ENCODE peak calls at places on chromosomes 11 and 22, in five cellular contexts. One of them, this sample, is unnamed.

GRCh38 chr11:61756452-61757212 is 4.2 kb downstream of the MYRF start:
- DNase-seq in hypothalamus: peak
- DNase-seq in T-helper 1 cell: no peak
- DNase-seq in fibroblast of lung: peak
- DNase-seq in HTR-8/SVneo: peak
- DNase-seq in this sample: no peak

GRCh38 chr22:24445481-24446290 is 18.3 kb downstream of the ADORA2A start:
- DNase-seq in hypothalamus: no peak
- DNase-seq in fibroblast of lung: no peak
- DNase-seq in HTR-8/SVneo: no peak
- DNase-seq in T-helper 1 cell: no peak
- DNase-seq in this sample: no peak

GRCh38 chr22:19691721-19692341 is 22.5 kb upstream of the SEPTIN5 start:
- DNase-seq in hypothalamus: no peak
- DNase-seq in HTR-8/SVneo: no peak
- DNase-seq in fibroblast of lung: peak
- DNase-seq in T-helper 1 cell: no peak
- DNase-seq in this sample: no peak

GRCh38 chr11:96366024-96366423 is 23.0 kb upstream of the MAML2 start:
- DNase-seq in fibroblast of lung: no peak
- DNase-seq in HTR-8/SVneo: no peak
- DNase-seq in hypothalamus: no peak
- DNase-seq in T-helper 1 cell: no peak
- DNase-seq in this sample: no peak

GRCh38 chr22:35663371-35663770 is 15.1 kb downstream of the APOL6 start:
- DNase-seq in HTR-8/SVneo: no peak
- DNase-seq in T-helper 1 cell: no peak
- DNase-seq in hypothalamus: no peak
- DNase-seq in fibroblast of lung: no peak
- DNase-seq in this sample: no peak

GRCh38 chr11:126197277-126197939 is 14.0 kb downstream of the RPUSD4 start:
- DNase-seq in T-helper 1 cell: no peak
- DNase-seq in hypothalamus: no peak
- DNase-seq in fibroblast of lung: peak
- DNase-seq in HTR-8/SVneo: no peak
- DNase-seq in this sample: no peak

GRCh38 chr11:64065141-64065465 is 29.4 kb downstream of the FLRT1 start:
- DNase-seq in HTR-8/SVneo: no peak
- DNase-seq in fibroblast of lung: no peak
- DNase-seq in hypothalamus: no peak
- DNase-seq in T-helper 1 cell: no peak
- DNase-seq in this sample: no peak

GRCh38 chr22:26561756-26562417 is 28.0 kb downstream of the TPST2 start:
- DNase-seq in hypothalamus: peak
- DNase-seq in fibroblast of lung: no peak
- DNase-seq in T-helper 1 cell: no peak
- DNase-seq in HTR-8/SVneo: no peak
- DNase-seq in this sample: no peak

GRCh38 chr11:5123802-5124521 is 14.2 kb downstream of the OR52A5 start:
- DNase-seq in HTR-8/SVneo: peak
- DNase-seq in hypothalamus: peak
- DNase-seq in fibroblast of lung: peak
- DNase-seq in T-helper 1 cell: no peak
- DNase-seq in this sample: no peak

GRCh38 chr22:45009881-45010531 is at the start of gene PHF21B:
- DNase-seq in hypothalamus: peak
- DNase-seq in HTR-8/SVneo: peak
- DNase-seq in T-helper 1 cell: no peak
- DNase-seq in fibroblast of lung: peak
- DNase-seq in this sample: no peak

GRCh38 chr11:113873241-113873626 is 2.1 kb downstream of the USP28 start:
- DNase-seq in fibroblast of lung: peak
- DNase-seq in HTR-8/SVneo: no peak
- DNase-seq in hypothalamus: no peak
- DNase-seq in T-helper 1 cell: no peak
- DNase-seq in this sample: no peak

GRCh38 chr11:64877390-64878222 is 815 bp downstream of the EHD1 start:
- DNase-seq in T-helper 1 cell: no peak
- DNase-seq in HTR-8/SVneo: no peak
- DNase-seq in hypothalamus: no peak
- DNase-seq in fibroblast of lung: no peak
- DNase-seq in this sample: no peak